ENCODE peak calls at places on chromosome 1, in five cellular contexts. S is GM23338; F is CD8-positive, alpha-beta memory T cell; M is heart left ventricle; I is aorta. B is an unnamed sample. For H3K4me1, the result is how much of the 10 kb centered on the place peaks cover.

GRCh38 chr1:31441073-31441472 is 28.1 kb downstream of the SERINC2 start:
- DNase-seq in S (no peak), F (no peak), M (no peak), I (no peak), B (no peak)

GRCh38 chr1:11940260-11940921 is 5.9 kb downstream of the PLOD1 start:
- DNase-seq in S (no peak), F (no peak), M (peak), I (no peak), B (no peak)

GRCh38 chr1:4001461-4001860 is 101.4 kb upstream of the C1orf174 start:
- DNase-seq in S (no peak), F (no peak), M (no peak), I (no peak), B (no peak)

GRCh38 chr1:221782461-221782860 is 40.6 kb upstream of the DUSP10 start:
- DNase-seq in S (no peak), F (no peak), M (no peak), I (no peak), B (no peak)

GRCh38 chr1:9842073-9842711 is 18.4 kb upstream of the CLSTN1 start:
- DNase-seq in S (no peak), F (no peak), M (no peak), I (no peak), B (no peak)

GRCh38 chr1:161044908-161045748 is 649 bp downstream of the USF1 start:
- DNase-seq in S (peak), F (peak), M (peak), I (peak), B (peak)

GRCh38 chr1:27300341-27301051 is 21.5 kb upstream of the TMEM222 start:
- DNase-seq in S (peak), F (peak), M (peak), I (peak), B (peak)

GRCh38 chr1:68916227-68916853 is 419.5 kb upstream of the DEPDC1 start:
- DNase-seq in S (no peak), F (no peak), M (no peak), I (peak), B (no peak)

GRCh38 chr1:218401896-218402770 is 57.0 kb downstream of the TGFB2 start:
- DNase-seq in S (no peak), F (no peak), M (no peak), I (no peak), B (no peak)

GRCh38 chr1:200491097-200491496 is 81.3 kb upstream of the ZNF281 start:
- DNase-seq in S (no peak), F (no peak), M (no peak), I (no peak), B (no peak)

GRCh38 chr1:19630720-19631119 is 13.4 kb upstream of the NBL1 start:
- DNase-seq in S (no peak), F (no peak), M (no peak), I (no peak), B (no peak)

GRCh38 chr1:154276797-154277196 is 4.4 kb downstream of the HAX1 start:
- DNase-seq in S (peak), F (no peak), M (no peak), I (no peak), B (no peak)

GRCh38 chr1:208988811-208989222 is 594.7 kb upstream of the CAMK1G start:
- DNase-seq in S (no peak), F (peak), M (peak), I (no peak), B (peak)

GRCh38 chr1:27071049-27071416 is 58.4 kb upstream of the TENT5B start:
- DNase-seq in S (peak), F (no peak), M (peak), I (no peak), B (no peak)

GRCh38 chr1:66532798-66533783 is 862 bp upstream of the SGIP1 start:
- DNase-seq in S (peak), F (no peak), M (peak), I (peak), B (no peak)

GRCh38 chr1:45299981-45300668 is 26.6 kb upstream of the HPDL start:
- DNase-seq in S (peak), F (peak), M (peak), I (peak), B (peak)

GRCh38 chr1:168879906-168880734 is 151.1 kb upstream of the DPT start:
- DNase-seq in S (peak), F (no peak), M (peak), I (peak), B (no peak)

GRCh38 chr1:179586107-179586823 is 5.4 kb upstream of the TDRD5 start:
- DNase-seq in S (peak), F (no peak), M (peak), I (peak), B (no peak)

GRCh38 chr1:116218922-116219321 is 107.7 kb downstream of the MAB21L3 start:
- DNase-seq in S (no peak), F (no peak), M (peak), I (no peak), B (no peak)

GRCh38 chr1:25917996-25918395 is 11.8 kb upstream of the STMN1 start:
- DNase-seq in S (no peak), F (peak), M (no peak), I (no peak), B (no peak)

GRCh38 chr1:2888281-2888845 is 86.9 kb upstream of the TTC34 start:
- DNase-seq in S (no peak), F (no peak), M (no peak), I (no peak), B (no peak)

GRCh38 chr1:219666242-219666641 is 53.3 kb upstream of the ZC3H11B start:
- DNase-seq in S (no peak), F (no peak), M (no peak), I (no peak), B (no peak)

GRCh38 chr1:17661546-17662157 is 93.5 kb upstream of the ACTL8 start:
- DNase-seq in S (peak), F (no peak), M (peak), I (peak), B (peak)

GRCh38 chr1:242827538-242827937 is 303.0 kb upstream of the PLD5 start:
- DNase-seq in S (no peak), F (no peak), M (no peak), I (no peak), B (no peak)

GRCh38 chr1:89760496-89760895 is 60.3 kb upstream of the LRRC8D start:
- DNase-seq in S (no peak), F (no peak), M (no peak), I (no peak), B (no peak)

GRCh38 chr1:193183019-193183643 is 3.3 kb downstream of the B3GALT2 start:
- DNase-seq in S (peak), F (peak), M (no peak), I (no peak), B (peak)

GRCh38 chr1:159900086-159900680 is at the start of gene CFAP45:
- DNase-seq in S (peak), F (no peak), M (peak), I (peak), B (no peak)

GRCh38 chr1:163436133-163436532 is 114.4 kb downstream of the NUF2 start:
- DNase-seq in S (no peak), F (no peak), M (no peak), I (no peak), B (no peak)

GRCh38 chr1:154765970-154766369 is 104.1 kb downstream of the KCNN3 start:
- DNase-seq in S (peak), F (no peak), M (no peak), I (peak), B (no peak)

GRCh38 chr1:234969630-234970370 is 158.8 kb downstream of the TOMM20 start:
- DNase-seq in S (peak), F (no peak), M (peak), I (peak), B (peak)

DNA sequence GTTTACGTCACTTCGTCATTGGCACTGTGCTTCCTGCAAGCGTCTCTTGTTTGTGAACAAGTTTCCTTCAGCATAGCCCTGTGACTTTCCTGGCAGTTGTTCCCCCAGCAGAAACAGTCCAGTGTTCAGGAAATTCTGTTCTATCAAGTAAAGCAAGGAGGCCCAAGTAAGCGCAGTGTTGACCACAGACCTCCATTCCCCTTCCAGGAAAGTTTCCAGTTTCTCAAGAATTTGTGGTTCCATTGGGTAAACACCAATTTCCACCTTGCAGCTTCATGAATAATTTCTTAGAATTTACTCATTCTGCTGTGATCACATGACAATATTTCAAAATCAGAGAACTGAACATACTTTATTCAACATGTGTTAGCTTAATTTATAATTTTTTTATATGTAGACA is 88.5 kb upstream of the ETV3 start:
- DNase-seq in S (no peak), F (no peak), M (no peak), I (no peak), B (no peak)
- H3K4me1 ChIP-seq in S (under half), F (under half), M (under half), I (under half), B (under half)

GRCh38 chr1:78009836-78010235 is 5.1 kb downstream of the DNAJB4 start:
- DNase-seq in S (no peak), F (no peak), M (no peak), I (no peak), B (no peak)

GRCh38 chr1:78006491-78006890 is 1.8 kb downstream of the DNAJB4 start:
- DNase-seq in S (no peak), F (no peak), M (no peak), I (no peak), B (no peak)

GRCh38 chr1:78007677-78008341 is 3.1 kb downstream of the DNAJB4 start:
- DNase-seq in S (no peak), F (no peak), M (no peak), I (no peak), B (no peak)

GRCh38 chr1:78011050-78011449 is 6.3 kb downstream of the DNAJB4 start:
- DNase-seq in S (no peak), F (no peak), M (no peak), I (no peak), B (no peak)

DNA sequence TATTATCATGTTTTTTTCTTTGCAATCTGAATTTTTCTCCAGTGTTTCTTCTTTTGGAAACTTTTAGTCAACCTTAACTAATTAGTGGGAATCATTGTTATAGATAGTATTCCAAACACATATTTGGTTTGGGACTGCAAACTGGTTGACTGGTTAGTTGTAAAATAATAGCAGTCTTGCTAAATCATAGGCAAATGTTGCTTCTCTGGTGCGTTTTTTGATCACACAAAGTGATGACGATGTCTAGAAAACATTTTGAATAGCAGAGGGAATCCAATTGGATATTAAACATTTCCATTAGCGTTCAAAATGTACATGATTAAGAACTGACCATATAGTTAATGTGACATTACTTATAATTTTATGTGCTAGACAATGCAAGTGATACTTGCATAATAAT is 4.5 kb downstream of the DNAJB4 start:
- DNase-seq in S (no peak), F (no peak), M (no peak), I (no peak), B (no peak)
- H3K4me3 ChIP-seq in S (no peak), F (no peak), M (no peak), I (peak), B (no peak)

GRCh38 chr1:204415351-204415750 is 3.7 kb upstream of the PPP1R15B start:
- DNase-seq in S (no peak), F (no peak), M (no peak), I (no peak), B (no peak)
- H3K4me1 ChIP-seq in S (under half), F (under half), M (under half), I (under half), B (under half)

DNA sequence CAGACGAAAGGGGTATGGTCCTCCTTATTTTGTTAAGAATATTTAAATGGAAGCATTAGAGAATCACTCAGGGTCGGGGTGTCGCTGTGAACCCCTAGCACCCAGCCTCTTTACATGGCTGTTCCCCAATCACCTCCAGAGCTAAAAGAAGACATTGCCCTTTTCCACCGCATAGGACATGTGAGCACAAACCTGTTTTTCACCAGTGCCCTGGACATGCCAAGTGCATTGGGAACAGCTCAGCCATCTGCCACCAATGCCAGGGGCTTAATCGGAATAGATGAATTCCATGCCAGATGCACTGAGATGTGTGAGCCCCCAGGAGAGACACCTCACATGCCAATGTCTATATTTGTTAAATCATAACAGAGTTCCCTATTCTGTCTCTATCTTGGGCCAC is 33.3 kb downstream of the EIF2D start:
- DNase-seq in S (no peak), F (no peak), M (no peak), I (no peak), B (no peak)
- H3K4me3 ChIP-seq in S (no peak), F (peak), M (no peak), I (no peak), B (no peak)

DNA sequence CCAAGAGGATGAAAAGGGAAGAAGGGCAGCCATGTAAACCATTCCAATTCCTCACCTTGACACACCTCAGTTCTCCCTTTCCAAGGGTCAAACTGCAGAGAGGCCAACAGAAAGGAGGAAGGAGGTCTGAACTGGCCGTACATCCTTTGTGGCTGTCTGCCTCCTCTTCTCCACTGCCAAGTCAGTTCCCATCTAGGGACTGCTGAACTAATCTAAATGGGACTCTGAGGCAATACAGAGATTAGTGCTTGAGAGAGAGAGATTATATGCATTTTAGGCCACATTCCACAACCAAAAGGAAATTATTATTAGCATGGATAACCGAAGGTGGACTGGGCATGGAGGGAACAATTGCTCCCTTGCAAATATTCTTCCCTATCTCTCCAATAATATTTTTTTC is 2.7 kb downstream of the ARHGEF11 start:
- DNase-seq in S (no peak), F (no peak), M (no peak), I (no peak), B (no peak)
- H3K4me1 ChIP-seq in S (under half), F (under half), M (under half), I (under half), B (under half)

GRCh38 chr1:165381745-165382530 is 25.4 kb upstream of the LMX1A start:
- DNase-seq in S (no peak), F (no peak), M (no peak), I (no peak), B (no peak)

GRCh38 chr1:165371588-165372235 is 15.2 kb upstream of the LMX1A start:
- DNase-seq in S (no peak), F (no peak), M (no peak), I (no peak), B (no peak)

GRCh38 chr1:165375623-165376022 is 19.1 kb upstream of the LMX1A start:
- DNase-seq in S (peak), F (no peak), M (no peak), I (no peak), B (no peak)

GRCh38 chr1:165376041-165376810 is 19.7 kb upstream of the LMX1A start:
- DNase-seq in S (peak), F (no peak), M (peak), I (peak), B (peak)

DNA sequence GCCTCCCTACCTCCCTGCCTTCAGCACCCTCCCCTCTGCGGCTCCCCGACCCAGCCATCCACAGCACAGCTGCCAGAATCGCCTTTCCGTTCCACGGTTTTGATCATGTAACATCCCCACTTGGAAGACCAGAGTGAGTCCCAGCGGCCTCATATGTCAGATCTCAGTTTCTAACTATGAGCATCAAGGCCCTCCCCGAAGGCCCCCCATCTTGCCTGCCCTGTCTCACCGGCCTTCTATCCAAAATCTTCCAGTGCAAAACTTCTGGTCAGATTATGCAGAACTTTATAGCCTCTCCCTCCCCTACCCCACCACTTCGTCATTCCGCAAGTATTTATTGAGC is 20.3 kb upstream of the LMX1A start:
- DNase-seq in S (no peak), F (no peak), M (no peak), I (no peak), B (no peak)
- H3K4me3 ChIP-seq in S (peak), F (no peak), M (no peak), I (no peak), B (peak)

GRCh38 chr1:158024737-158025136 is 31.3 kb downstream of the KIRREL1 start:
- DNase-seq in S (no peak), F (no peak), M (peak), I (peak), B (no peak)

GRCh38 chr1:158020877-158021630 is 27.6 kb downstream of the KIRREL1 start:
- DNase-seq in S (no peak), F (no peak), M (no peak), I (no peak), B (no peak)

GRCh38 chr1:158019177-158019868 is 25.9 kb downstream of the KIRREL1 start:
- DNase-seq in S (peak), F (no peak), M (peak), I (peak), B (peak)

GRCh38 chr1:158022554-158023278 is 29.3 kb downstream of the KIRREL1 start:
- DNase-seq in S (no peak), F (no peak), M (no peak), I (no peak), B (no peak)

DNA sequence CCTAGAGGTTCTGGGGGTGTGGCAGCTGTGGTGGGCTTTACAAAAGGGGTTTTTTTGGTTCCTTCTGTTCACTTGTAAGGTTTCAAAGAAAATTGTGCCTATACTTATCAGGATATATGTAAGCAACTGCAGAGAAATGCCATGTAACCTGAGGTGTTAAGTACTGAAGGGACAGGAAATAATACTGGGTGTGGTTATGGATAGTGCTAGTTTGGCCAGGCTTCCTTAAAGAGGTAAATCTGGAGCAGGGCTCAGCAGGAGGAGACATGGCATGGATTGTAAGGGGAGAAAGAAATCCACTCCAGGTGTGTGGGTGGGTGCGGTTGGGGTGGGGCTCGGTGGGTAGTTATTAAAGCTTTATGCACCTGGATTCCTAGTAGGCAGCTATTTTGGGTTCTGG is 28.3 kb downstream of the KIRREL1 start:
- DNase-seq in S (no peak), F (no peak), M (no peak), I (no peak), B (no peak)
- H3K4me1 ChIP-seq in S (half or more), F (under half), M (under half), I (under half), B (half or more)

GRCh38 chr1:33459766-33460543 is 12.5 kb upstream of the ZSCAN20 start:
- DNase-seq in S (no peak), F (no peak), M (no peak), I (no peak), B (no peak)

GRCh38 chr1:33464552-33464951 is 7.9 kb upstream of the ZSCAN20 start:
- DNase-seq in S (no peak), F (no peak), M (no peak), I (no peak), B (no peak)

GRCh38 chr1:33456302-33456886 is 16.1 kb upstream of the ZSCAN20 start:
- DNase-seq in S (no peak), F (no peak), M (no peak), I (no peak), B (no peak)

GRCh38 chr1:33462449-33463164 is 9.8 kb upstream of the ZSCAN20 start:
- DNase-seq in S (no peak), F (no peak), M (no peak), I (no peak), B (no peak)

DNA sequence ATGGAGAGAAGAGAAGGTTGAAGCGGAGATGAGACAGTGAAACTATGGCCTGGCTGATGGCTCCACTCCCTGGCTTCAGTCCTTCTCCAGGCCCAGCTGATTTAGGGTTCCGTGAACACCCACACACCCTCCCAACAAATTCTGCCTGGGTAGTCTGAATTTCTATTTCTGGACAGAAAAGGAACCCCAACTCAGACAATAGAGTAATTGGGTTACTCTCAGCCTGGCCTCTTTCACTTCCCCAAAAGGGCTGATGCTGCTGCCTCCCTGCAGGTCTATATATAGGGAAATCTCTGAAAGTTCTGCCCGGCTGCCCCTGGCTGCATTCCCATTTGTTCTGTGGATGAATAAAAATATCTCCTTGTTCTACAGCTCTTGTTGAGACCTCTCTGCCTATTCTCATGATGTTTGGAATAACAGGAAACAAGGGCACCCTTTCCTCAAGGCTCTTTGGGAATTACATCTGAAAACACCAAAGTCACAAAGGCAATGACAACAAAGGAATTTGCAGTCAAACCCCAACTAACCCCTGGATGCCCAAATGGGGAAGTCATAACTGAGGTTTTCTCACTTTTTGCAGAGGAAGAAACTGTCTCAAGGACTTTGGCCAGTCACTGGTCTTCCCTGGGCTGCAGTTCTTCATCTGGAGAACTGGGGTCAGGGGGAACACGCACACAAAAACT is 11.4 kb upstream of the ZSCAN20 start:
- DNase-seq in S (no peak), F (no peak), M (peak), I (peak), B (no peak)
- H3K4me3 ChIP-seq in S (no peak), F (no peak), M (no peak), I (no peak), B (no peak)